ENCODE peak calls at places on chromosome 4, in five cellular contexts. S, Z, J, Y and D are unnamed samples.

GRCh38 chr4:36255575-36255974 is 11.3 kb upstream of the ARAP2 start:
- DNase-seq in S (no peak), Z (no peak), J (peak; percentile 92), Y (no peak), D (no peak)

GRCh38 chr4:98728433-98728832 is 70.0 kb upstream of the TSPAN5 start:
- DNase-seq in S (peak; percentile 37), Z (no peak), J (no peak), Y (peak; percentile 86), D (no peak)

GRCh38 chr4:184537269-184538022 is 63.1 kb upstream of the IRF2 start:
- DNase-seq in S (peak; percentile 89), Z (peak; percentile 95), J (peak; percentile 81), Y (peak; percentile 78), D (peak; percentile 97)

GRCh38 chr4:130238121-130238520 is 1142.2 kb downstream of the C4orf33 start:
- DNase-seq in S (no peak), Z (no peak), J (no peak), Y (no peak), D (no peak)

GRCh38 chr4:188037003-188037713 is 41.6 kb downstream of the ZFP42 start:
- DNase-seq in S (no peak), Z (no peak), J (no peak), Y (no peak), D (no peak)

GRCh38 chr4:150768492-150768891 is 186.5 kb downstream of the MAB21L2 start:
- DNase-seq in S (no peak), Z (no peak), J (no peak), Y (no peak), D (no peak)

GRCh38 chr4:18127030-18127429 is 105.5 kb upstream of the LCORL start:
- DNase-seq in S (no peak), Z (no peak), J (no peak), Y (no peak), D (no peak)

GRCh38 chr4:10182446-10183424 is 66.1 kb upstream of the WDR1 start:
- DNase-seq in S (no peak), Z (no peak), J (no peak), Y (no peak), D (no peak)

GRCh38 chr4:183588169-183588675 is 70.8 kb downstream of the RWDD4 start:
- DNase-seq in S (no peak), Z (peak; percentile 58), J (no peak), Y (peak; percentile 62), D (no peak)

GRCh38 chr4:168605411-168605810 is 108.6 kb downstream of the PALLD start:
- DNase-seq in S (no peak), Z (no peak), J (no peak), Y (no peak), D (no peak)

GRCh38 chr4:48152259-48152658 is 18.2 kb upstream of the TXK start:
- DNase-seq in S (no peak), Z (no peak), J (no peak), Y (no peak), D (no peak)

GRCh38 chr4:113961322-113961698 is 18.1 kb downstream of the ARSJ start:
- DNase-seq in S (no peak), Z (no peak), J (no peak), Y (no peak), D (no peak)

GRCh38 chr4:127212701-127213100 is 420.1 kb upstream of the INTU start:
- DNase-seq in S (no peak), Z (no peak), J (no peak), Y (no peak), D (no peak)

GRCh38 chr4:110622841-110623709 is at the start of gene PITX2:
- DNase-seq in S (peak; percentile 89), Z (peak; percentile 45), J (no peak), Y (peak; percentile 68), D (peak; percentile 73)

GRCh38 chr4:71599588-71599987 is 184.3 kb downstream of the GC start:
- DNase-seq in S (no peak), Z (no peak), J (no peak), Y (no peak), D (no peak)

DNA sequence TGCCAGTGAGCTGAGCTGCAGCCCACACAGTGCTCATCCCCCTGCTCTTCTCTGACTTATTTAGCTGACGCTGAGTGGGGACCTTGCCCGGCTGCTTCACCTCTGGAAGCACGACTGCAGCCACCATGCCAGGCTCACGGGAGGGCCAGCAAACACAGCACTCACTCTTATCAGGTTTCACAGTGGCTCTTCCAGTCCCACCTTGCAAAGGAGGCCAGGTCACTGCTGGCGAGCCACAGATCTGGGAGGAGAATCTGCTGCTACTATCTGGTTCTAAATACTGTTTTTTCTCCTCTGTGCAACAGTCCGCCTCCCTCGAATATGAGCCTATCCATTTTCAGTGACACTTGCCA is 6.7 kb upstream of the SPON2 start:
- DNase-seq in S (no peak), Z (no peak), J (no peak), Y (no peak), D (no peak)
- TF ChIP-seq POLR2AphosphoS5 in S (no peak), Z (no peak), J (no peak), Y (no peak), D (no peak)

GRCh38 chr4:174479140-174479539 is 43.1 kb downstream of the HPGD start:
- DNase-seq in S (no peak), Z (no peak), J (no peak), Y (no peak), D (no peak)
- TF ChIP-seq POLR2AphosphoS5 in S (no peak), Z (no peak), J (no peak), Y (no peak), D (no peak)

GRCh38 chr4:120000591-120001296 is 65.9 kb downstream of the MAD2L1 start:
- DNase-seq in S (no peak), Z (no peak), J (no peak), Y (no peak), D (no peak)
- TF ChIP-seq POLR2AphosphoS5 in S (no peak), Z (no peak), J (no peak), Y (no peak), D (no peak)

DNA sequence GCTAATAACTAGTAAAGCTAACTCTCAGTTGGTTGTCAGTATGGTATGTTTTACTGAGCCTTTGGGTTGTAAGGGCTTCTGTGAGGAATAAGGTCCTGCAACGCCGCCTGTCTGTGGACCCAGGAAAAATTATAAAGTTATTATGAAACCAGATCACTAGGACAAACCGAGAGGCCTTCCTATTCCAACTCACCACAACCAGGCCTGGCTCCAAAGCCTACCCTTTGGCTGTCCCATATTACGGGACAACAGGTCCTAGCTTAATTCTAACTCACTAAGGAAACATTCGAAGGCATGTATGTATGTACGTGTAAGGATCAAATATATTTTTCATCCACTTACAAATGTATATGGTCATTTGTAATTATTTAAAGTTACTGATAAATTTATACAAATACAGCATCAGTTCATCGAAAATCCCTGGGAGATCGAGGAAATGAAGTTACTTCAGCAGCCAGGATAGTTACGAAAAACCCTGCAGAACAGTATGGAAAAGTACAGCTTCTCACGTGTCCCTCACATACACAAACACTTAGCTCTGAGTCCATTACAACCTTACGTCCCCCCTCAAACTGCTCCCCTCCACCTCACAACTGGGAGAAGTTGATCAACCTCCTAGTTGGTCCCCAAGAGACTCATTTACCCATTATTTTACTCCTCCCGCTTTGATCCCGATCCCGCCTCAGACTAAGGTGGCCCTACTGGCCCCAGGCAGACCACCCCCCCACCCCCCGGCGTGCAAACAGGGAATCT is 1.2 kb downstream of the ANKRD17 start:
- DNase-seq in S (peak; percentile 66), Z (peak; percentile 82), J (no peak), Y (peak; percentile 68), D (peak; percentile 78)
- TF ChIP-seq POLR2AphosphoS5 in S (no peak), Z (peak; percentile 77), J (peak; percentile 61), Y (no peak), D (no peak)